ENCODE peak calls at places on chromosomes 6 and 20, in four cellular contexts. C, R, L and U are unnamed samples.
A peak's percentile ranks its signal among the peaks of the same experiment; 100 is the strongest.

GRCh38 chr6:151609146-151609962 is 115.5 kb downstream of the CCDC170 start:
- DNase-seq in L (no peak), R (no peak), C (no peak), U (no peak)

GRCh38 chr6:7124631-7125030 is 16.9 kb downstream of the RREB1 start:
- DNase-seq in C (no peak), R (no peak), L (no peak), U (no peak)

GRCh38 chr20:21712443-21713059 is 7.1 kb downstream of the PAX1 start:
- DNase-seq in L (no peak), R (no peak), C (no peak), U (no peak)

GRCh38 chr6:65231616-65232015 is 475.4 kb downstream of the EYS start:
- DNase-seq in C (no peak), L (no peak), R (no peak), U (no peak)

GRCh38 chr6:21024621-21025020 is 490.4 kb downstream of the CDKAL1 start:
- DNase-seq in C (peak; percentile 28), R (no peak), L (no peak), U (no peak)

GRCh38 chr6:139744891-139745290 is 370.4 kb upstream of the CITED2 start:
- DNase-seq in R (no peak), C (no peak), L (no peak), U (no peak)

GRCh38 chr20:46206025-46206424 is 87.9 kb downstream of the CD40 start:
- DNase-seq in R (no peak), L (peak; percentile 70), C (no peak), U (peak; percentile 25)

GRCh38 chr6:24818346-24818745 is 19.6 kb upstream of the ARMH2 start:
- DNase-seq in C (no peak), R (no peak), L (no peak), U (no peak)

GRCh38 chr6:3946779-3947178 is 97.6 kb downstream of the FAM50B start:
- DNase-seq in C (no peak), L (peak; percentile 17), R (no peak), U (no peak)

GRCh38 chr20:17446171-17446570 is 85.0 kb downstream of the BFSP1 start:
- DNase-seq in C (no peak), L (no peak), R (no peak), U (no peak)

GRCh38 chr6:115932481-115932880 is 128.2 kb downstream of the FRK start:
- DNase-seq in R (peak; percentile 13), C (no peak), L (no peak), U (no peak)

GRCh38 chr20:45088247-45088646 is 12.7 kb downstream of the KCNS1 start:
- DNase-seq in L (no peak), C (no peak), R (no peak), U (no peak)

GRCh38 chr20:408843-409696 is 971 bp downstream of the RBCK1 start:
- DNase-seq in C (no peak), L (no peak), R (no peak), U (no peak)

GRCh38 chr20:59891581-59891980 is 41.9 kb downstream of the SYCP2 start:
- DNase-seq in C (no peak), R (no peak), L (no peak), U (no peak)

GRCh38 chr6:169940554-169941290 is 189.3 kb downstream of the ERMARD start:
- DNase-seq in L (no peak), C (no peak), R (no peak), U (no peak)

GRCh38 chr6:73078908-73079610 is 146.2 kb downstream of the KHDC1L start:
- DNase-seq in C (no peak), L (no peak), R (no peak), U (no peak)

GRCh38 chr6:150891886-150892485 is 26.5 kb downstream of the MTHFD1L start:
- DNase-seq in C (peak; percentile 69), R (peak; percentile 64), L (peak; percentile 49), U (peak; percentile 74)

GRCh38 chr20:6533828-6534388 is 233.6 kb upstream of the BMP2 start:
- DNase-seq in C (no peak), R (no peak), L (no peak), U (no peak)
- H3K4me3 ChIP-seq in C (no peak overlapping the region), R (no peak overlapping the region), L (no peak overlapping the region), U (no peak overlapping the region)

GRCh38 chr6:31399589-31400466 is 3.6 kb upstream of the MICA start:
- DNase-seq in R (peak; percentile 80), L (peak; percentile 83), C (peak; percentile 84), U (peak; percentile 75)
- TF ChIP-seq TCF7L2 in R (peak; percentile 53), L (no peak), C (no peak), U (peak; percentile 68)

GRCh38 chr20:31934968-31935764 is 16.7 kb downstream of the PDRG1 start:
- DNase-seq in R (no peak), L (no peak), C (peak; percentile 29), U (no peak)
- TF ChIP-seq POLR2AphosphoS5 in R (no peak), L (no peak), C (no peak), U (no peak)

DNA sequence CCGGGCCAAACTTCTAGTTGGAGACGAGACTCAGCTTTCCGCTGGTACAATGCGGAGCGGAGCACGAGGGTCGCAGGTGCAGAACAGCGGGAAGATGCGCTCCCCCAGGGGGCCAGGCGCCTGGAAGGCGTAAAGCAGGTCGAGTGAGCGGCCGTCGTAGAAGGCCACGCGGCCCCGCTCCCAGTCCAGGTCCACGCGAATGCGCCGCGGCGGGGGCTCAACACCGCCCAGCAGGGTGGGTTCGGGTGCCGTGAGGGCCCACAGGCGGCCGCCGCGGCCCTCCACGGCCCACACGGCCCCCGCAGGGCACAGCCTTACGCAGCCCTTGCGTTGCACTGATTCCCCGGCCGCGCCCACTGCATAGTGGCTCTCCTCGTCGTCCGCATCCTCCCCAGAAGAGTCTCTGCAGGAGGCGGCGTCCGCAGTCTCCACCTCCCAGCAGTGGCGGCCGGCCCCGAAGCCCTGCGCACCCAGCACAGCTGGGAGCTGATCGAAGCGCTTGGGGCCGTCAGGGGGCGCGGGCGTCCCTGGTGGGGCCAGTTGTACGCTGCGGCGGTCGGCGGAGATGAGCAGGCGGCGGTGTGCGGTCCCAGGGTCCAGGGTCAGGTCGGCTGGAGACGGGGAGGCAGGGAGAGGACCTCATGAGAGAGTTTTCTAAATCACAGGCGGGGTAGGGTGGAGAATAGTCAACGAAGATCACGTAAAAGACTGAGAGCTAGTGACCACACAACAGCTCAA is 4.3 kb downstream of the PPP1R11 start:
- DNase-seq in L (no peak), R (no peak), C (no peak), U (no peak)
- H3K4me3 ChIP-seq in L (no peak overlapping the region), R (no peak overlapping the region), C (no peak overlapping the region), U (no peak overlapping the region)

GRCh38 chr6:109772961-109773431 is 81.9 kb downstream of the FIG4 start:
- DNase-seq in C (no peak), L (no peak), R (no peak), U (no peak)
- TF ChIP-seq TCF7L2 in C (no peak), L (no peak), R (no peak), U (no peak)

GRCh38 chr6:14661188-14661587 is 543.6 kb downstream of the CD83 start:
- DNase-seq in L (no peak), R (no peak), C (no peak), U (no peak)

GRCh38 chr6:14660767-14661166 is 543.2 kb downstream of the CD83 start:
- DNase-seq in R (no peak), L (no peak), C (no peak), U (no peak)

GRCh38 chr6:14658030-14658429 is 540.5 kb downstream of the CD83 start:
- DNase-seq in L (no peak), C (no peak), R (no peak), U (no peak)

GRCh38 chr6:14656676-14657075 is 539.1 kb downstream of the CD83 start:
- DNase-seq in L (no peak), C (no peak), R (no peak), U (no peak)

GRCh38 chr6:14658909-14659561 is 541.5 kb downstream of the CD83 start:
- DNase-seq in L (no peak), C (no peak), R (no peak), U (no peak)
- TF ChIP-seq POLR2AphosphoS5 in L (no peak), C (no peak), R (no peak), U (no peak)